ENCODE peak calls at places on chromosome 6, in seven cellular contexts. One of them, this sample, is unnamed.

GRCh38 chr6:45420083-45420908 is 42.6 kb upstream of the SUPT3H start:
- DNase-seq in A549: no peak
- DNase-seq in heart right ventricle: no peak
- DNase-seq in NB4: peak
- DNase-seq in HFF-Myc: no peak
- DNase-seq in psoas muscle: no peak
- DNase-seq in GM12865: no peak
- DNase-seq in this sample: no peak

GRCh38 chr6:7411328-7411727 is 21.7 kb downstream of the RIOK1 start:
- DNase-seq in A549: no peak
- DNase-seq in heart right ventricle: no peak
- DNase-seq in NB4: no peak
- DNase-seq in HFF-Myc: no peak
- DNase-seq in psoas muscle: no peak
- DNase-seq in GM12865: no peak
- DNase-seq in this sample: no peak

GRCh38 chr6:88970301-88970700 is 6.9 kb upstream of the RNGTT start:
- DNase-seq in A549: no peak
- DNase-seq in heart right ventricle: no peak
- DNase-seq in NB4: no peak
- DNase-seq in HFF-Myc: no peak
- DNase-seq in psoas muscle: no peak
- DNase-seq in GM12865: no peak
- DNase-seq in this sample: no peak

GRCh38 chr6:36323062-36323461 is 13.6 kb downstream of the BNIP5 start:
- DNase-seq in A549: no peak
- DNase-seq in heart right ventricle: no peak
- DNase-seq in NB4: peak
- DNase-seq in HFF-Myc: no peak
- DNase-seq in psoas muscle: no peak
- DNase-seq in GM12865: peak
- DNase-seq in this sample: no peak

GRCh38 chr6:53795254-53795701 is 473 bp downstream of the LRRC1 start:
- DNase-seq in A549: no peak
- DNase-seq in heart right ventricle: no peak
- DNase-seq in NB4: no peak
- DNase-seq in HFF-Myc: no peak
- DNase-seq in psoas muscle: no peak
- DNase-seq in GM12865: no peak
- DNase-seq in this sample: no peak

GRCh38 chr6:104958720-104959452 is 2.0 kb downstream of the LIN28B start:
- DNase-seq in A549: no peak
- DNase-seq in heart right ventricle: no peak
- DNase-seq in NB4: peak
- DNase-seq in HFF-Myc: no peak
- DNase-seq in psoas muscle: no peak
- DNase-seq in GM12865: no peak
- DNase-seq in this sample: no peak

GRCh38 chr6:24673625-24674024 is 6.7 kb downstream of the ACOT13 start:
- DNase-seq in A549: no peak
- DNase-seq in heart right ventricle: no peak
- DNase-seq in NB4: peak
- DNase-seq in HFF-Myc: no peak
- DNase-seq in psoas muscle: no peak
- DNase-seq in GM12865: no peak
- DNase-seq in this sample: no peak

GRCh38 chr6:23499549-23499948 is 626.5 kb upstream of the NRSN1 start:
- DNase-seq in A549: no peak
- DNase-seq in heart right ventricle: no peak
- DNase-seq in NB4: no peak
- DNase-seq in HFF-Myc: no peak
- DNase-seq in psoas muscle: no peak
- DNase-seq in GM12865: no peak
- DNase-seq in this sample: no peak

GRCh38 chr6:38631186-38631783 is 8.4 kb downstream of the BTBD9 start:
- DNase-seq in A549: no peak
- DNase-seq in heart right ventricle: no peak
- DNase-seq in NB4: no peak
- DNase-seq in HFF-Myc: no peak
- DNase-seq in psoas muscle: no peak
- DNase-seq in GM12865: no peak
- DNase-seq in this sample: no peak

DNA sequence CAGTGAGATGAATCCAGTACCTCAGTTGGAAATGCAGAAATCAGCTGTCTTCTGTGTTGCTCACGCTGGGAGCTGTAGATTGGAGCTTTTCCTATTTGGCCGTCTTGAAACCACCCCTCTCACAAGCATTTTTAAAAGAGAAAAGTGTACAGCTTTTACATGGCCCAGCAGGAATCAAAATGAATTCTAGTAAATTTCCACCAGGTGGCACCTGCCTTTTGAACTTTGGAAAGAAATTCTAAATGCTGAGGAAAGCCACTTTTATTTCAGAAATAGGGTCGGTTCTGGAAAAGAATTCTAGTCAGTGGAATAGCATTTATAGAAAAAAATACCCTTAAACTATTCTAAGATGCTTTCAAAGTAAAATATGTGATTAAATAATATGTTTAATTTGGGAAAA is 647.8 kb downstream of the CD109 start:
- DNase-seq in A549: peak
- DNase-seq in heart right ventricle: no peak
- DNase-seq in NB4: no peak
- DNase-seq in HFF-Myc: no peak
- DNase-seq in psoas muscle: no peak
- DNase-seq in GM12865: peak
- DNase-seq in this sample: no peak
- TF ChIP-seq CTCF in A549: peak
- TF ChIP-seq CTCF in heart right ventricle: no peak
- TF ChIP-seq CTCF in NB4: no peak
- TF ChIP-seq CTCF in HFF-Myc: peak
- TF ChIP-seq CTCF in psoas muscle: no peak
- TF ChIP-seq CTCF in GM12865: no peak
- TF ChIP-seq CTCF in this sample: no peak

GRCh38 chr6:31889331-31889972 is 8.0 kb downstream of the EHMT2 start:
- DNase-seq in A549: no peak
- DNase-seq in heart right ventricle: no peak
- DNase-seq in NB4: no peak
- DNase-seq in HFF-Myc: no peak
- DNase-seq in psoas muscle: no peak
- DNase-seq in GM12865: no peak
- DNase-seq in this sample: no peak
- TF ChIP-seq CTCF in A549: no peak
- TF ChIP-seq CTCF in heart right ventricle: no peak
- TF ChIP-seq CTCF in NB4: no peak
- TF ChIP-seq CTCF in HFF-Myc: no peak
- TF ChIP-seq CTCF in psoas muscle: no peak
- TF ChIP-seq CTCF in GM12865: no peak
- TF ChIP-seq CTCF in this sample: no peak

GRCh38 chr6:34092631-34093030 is 53.3 kb downstream of the GRM4 start:
- DNase-seq in A549: no peak
- DNase-seq in heart right ventricle: no peak
- DNase-seq in NB4: no peak
- DNase-seq in HFF-Myc: no peak
- DNase-seq in psoas muscle: no peak
- DNase-seq in GM12865: no peak
- DNase-seq in this sample: no peak

GRCh38 chr6:34093854-34094430 is 51.9 kb downstream of the GRM4 start:
- DNase-seq in A549: no peak
- DNase-seq in heart right ventricle: no peak
- DNase-seq in NB4: peak
- DNase-seq in HFF-Myc: no peak
- DNase-seq in psoas muscle: no peak
- DNase-seq in GM12865: no peak
- DNase-seq in this sample: no peak

GRCh38 chr6:34093206-34093605 is 52.7 kb downstream of the GRM4 start:
- DNase-seq in A549: no peak
- DNase-seq in heart right ventricle: no peak
- DNase-seq in NB4: no peak
- DNase-seq in HFF-Myc: no peak
- DNase-seq in psoas muscle: no peak
- DNase-seq in GM12865: no peak
- DNase-seq in this sample: no peak

GRCh38 chr6:34090935-34091334 is 55.0 kb downstream of the GRM4 start:
- DNase-seq in A549: no peak
- DNase-seq in heart right ventricle: no peak
- DNase-seq in NB4: no peak
- DNase-seq in HFF-Myc: no peak
- DNase-seq in psoas muscle: no peak
- DNase-seq in GM12865: no peak
- DNase-seq in this sample: no peak

GRCh38 chr6:34090495-34090894 is 55.4 kb downstream of the GRM4 start:
- DNase-seq in A549: no peak
- DNase-seq in heart right ventricle: no peak
- DNase-seq in NB4: no peak
- DNase-seq in HFF-Myc: no peak
- DNase-seq in psoas muscle: no peak
- DNase-seq in GM12865: no peak
- DNase-seq in this sample: no peak
- TF ChIP-seq CTCF in A549: no peak
- TF ChIP-seq CTCF in heart right ventricle: no peak
- TF ChIP-seq CTCF in NB4: no peak
- TF ChIP-seq CTCF in HFF-Myc: no peak
- TF ChIP-seq CTCF in psoas muscle: no peak
- TF ChIP-seq CTCF in GM12865: no peak
- TF ChIP-seq CTCF in this sample: no peak

DNA sequence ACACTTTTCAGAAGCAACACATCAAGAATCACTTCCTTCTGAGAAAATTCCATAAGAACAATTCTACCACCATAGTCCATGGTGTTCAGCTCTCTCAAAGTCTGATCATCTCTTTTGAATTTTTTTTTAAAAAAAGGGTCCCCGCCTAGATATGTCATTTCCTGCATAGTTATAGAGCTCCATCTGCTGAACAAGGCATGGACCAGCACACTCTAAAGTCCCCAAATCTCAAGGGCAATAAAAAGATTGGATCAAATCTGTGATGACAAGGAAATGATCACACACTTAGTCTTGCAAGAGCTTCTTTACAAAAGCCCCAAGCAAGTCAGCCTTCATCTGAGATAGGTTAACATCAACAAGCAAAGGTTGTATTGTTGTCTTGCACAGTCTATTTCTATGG is 100.7 kb upstream of the STMND1 start:
- DNase-seq in A549: no peak
- DNase-seq in heart right ventricle: no peak
- DNase-seq in NB4: no peak
- DNase-seq in HFF-Myc: no peak
- DNase-seq in psoas muscle: no peak
- DNase-seq in GM12865: no peak
- DNase-seq in this sample: no peak
- TF ChIP-seq CTCF in A549: no peak
- TF ChIP-seq CTCF in heart right ventricle: no peak
- TF ChIP-seq CTCF in NB4: no peak
- TF ChIP-seq CTCF in HFF-Myc: peak
- TF ChIP-seq CTCF in psoas muscle: no peak
- TF ChIP-seq CTCF in GM12865: no peak
- TF ChIP-seq CTCF in this sample: no peak

GRCh38 chr6:152244998-152245630 is 392.0 kb downstream of the SYNE1 start:
- DNase-seq in A549: no peak
- DNase-seq in heart right ventricle: no peak
- DNase-seq in NB4: no peak
- DNase-seq in HFF-Myc: no peak
- DNase-seq in psoas muscle: no peak
- DNase-seq in GM12865: no peak
- DNase-seq in this sample: no peak
- TF ChIP-seq CTCF in A549: no peak
- TF ChIP-seq CTCF in heart right ventricle: no peak
- TF ChIP-seq CTCF in NB4: no peak
- TF ChIP-seq CTCF in HFF-Myc: no peak
- TF ChIP-seq CTCF in psoas muscle: no peak
- TF ChIP-seq CTCF in GM12865: no peak
- TF ChIP-seq CTCF in this sample: no peak

GRCh38 chr6:50128420-50129005 is 78.8 kb upstream of the DEFB112 start:
- DNase-seq in A549: no peak
- DNase-seq in heart right ventricle: no peak
- DNase-seq in NB4: peak
- DNase-seq in HFF-Myc: no peak
- DNase-seq in psoas muscle: no peak
- DNase-seq in GM12865: peak
- DNase-seq in this sample: no peak
- TF ChIP-seq CTCF in A549: peak
- TF ChIP-seq CTCF in heart right ventricle: peak
- TF ChIP-seq CTCF in NB4: no peak
- TF ChIP-seq CTCF in HFF-Myc: peak
- TF ChIP-seq CTCF in psoas muscle: peak
- TF ChIP-seq CTCF in GM12865: peak
- TF ChIP-seq CTCF in this sample: peak

GRCh38 chr6:70956191-70956450 is 739 bp downstream of the B3GAT2 start:
- DNase-seq in A549: no peak
- DNase-seq in heart right ventricle: no peak
- DNase-seq in NB4: no peak
- DNase-seq in HFF-Myc: no peak
- DNase-seq in psoas muscle: no peak
- DNase-seq in GM12865: no peak
- DNase-seq in this sample: no peak
- TF ChIP-seq CTCF in A549: no peak
- TF ChIP-seq CTCF in heart right ventricle: no peak
- TF ChIP-seq CTCF in NB4: no peak
- TF ChIP-seq CTCF in HFF-Myc: no peak
- TF ChIP-seq CTCF in psoas muscle: no peak
- TF ChIP-seq CTCF in GM12865: no peak
- TF ChIP-seq CTCF in this sample: peak

DNA sequence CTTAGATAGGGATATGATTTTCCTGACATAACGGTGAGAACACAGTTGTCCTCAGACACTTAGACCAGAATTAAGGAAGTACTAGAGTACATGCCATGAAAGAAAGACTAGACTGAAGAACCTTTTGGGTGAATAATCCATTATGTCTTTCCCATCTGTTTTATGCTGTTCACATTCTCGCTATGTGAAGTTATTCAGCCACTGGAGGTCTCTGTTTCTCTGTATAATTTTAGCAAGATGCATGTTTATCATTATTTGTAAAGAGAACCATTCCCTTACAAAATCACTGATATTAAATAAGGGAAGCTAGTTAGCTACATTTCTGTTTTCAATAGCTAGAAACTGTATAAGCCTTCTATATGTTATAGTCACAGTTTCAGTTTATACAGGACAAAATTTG is 391.9 kb downstream of the CD109 start:
- DNase-seq in A549: no peak
- DNase-seq in heart right ventricle: no peak
- DNase-seq in NB4: peak
- DNase-seq in HFF-Myc: no peak
- DNase-seq in psoas muscle: no peak
- DNase-seq in GM12865: no peak
- DNase-seq in this sample: no peak
- TF ChIP-seq CTCF in A549: peak
- TF ChIP-seq CTCF in heart right ventricle: no peak
- TF ChIP-seq CTCF in NB4: no peak
- TF ChIP-seq CTCF in HFF-Myc: peak
- TF ChIP-seq CTCF in psoas muscle: no peak
- TF ChIP-seq CTCF in GM12865: no peak
- TF ChIP-seq CTCF in this sample: peak